ENCODE peak calls at places on chromosomes 6 and 20, in eight cellular contexts. N is PC-9, J is choroid plexus epithelial cell, S is BJ, P is esophagus squamous epithelium, B is cardiac muscle cell, K is stomach, U is GM20000. C is an unnamed sample.
A peak's percentile ranks its signal among the peaks of the same experiment; 100 is the strongest.

GRCh38 chr6:149884215-149884614 is 13.7 kb downstream of the RAET1E start:
- DNase-seq in U (no peak), J (peak; percentile 65), P (no peak), B (no peak), N (no peak), K (peak; percentile 55), S (no peak), C (no peak)

GRCh38 chr20:25325073-25325472 is 65.6 kb downstream of the ABHD12 start:
- DNase-seq in B (no peak), P (no peak), N (no peak), K (no peak), S (no peak), J (no peak), U (no peak), C (no peak)

GRCh38 chr20:37327748-37328147 is 18.2 kb upstream of the SRC start:
- DNase-seq in K (peak; percentile 47), S (peak; percentile 40), U (no peak), P (no peak), N (no peak), J (no peak), B (no peak), C (no peak)

GRCh38 chr6:139855741-139856206 is 481.3 kb upstream of the CITED2 start:
- DNase-seq in P (no peak), U (no peak), N (no peak), B (no peak), S (peak; percentile 52), J (peak; percentile 52), K (no peak), C (no peak)

GRCh38 chr6:122069933-122070332 is 329.5 kb upstream of the HSF2 start:
- DNase-seq in U (no peak), K (no peak), P (no peak), N (no peak), B (no peak), J (no peak), S (no peak), C (no peak)

GRCh38 chr20:16864069-16864468 is 115.9 kb downstream of the OTOR start:
- DNase-seq in J (no peak), S (no peak), N (no peak), P (no peak), B (no peak), K (no peak), U (no peak), C (no peak)

GRCh38 chr20:4962257-4962855 is 39.0 kb downstream of the SLC23A2 start:
- DNase-seq in S (no peak), N (no peak), K (no peak), J (no peak), B (no peak), U (no peak), P (no peak), C (no peak)

GRCh38 chr6:149463781-149464180 is 21.0 kb downstream of the ZC3H12D start:
- DNase-seq in J (peak; percentile 62), U (no peak), N (no peak), S (no peak), K (no peak), P (no peak), B (no peak), C (no peak)

GRCh38 chr6:36724514-36725385 is 27.1 kb downstream of the RAB44 start:
- DNase-seq in N (peak; percentile 67), P (no peak), J (peak; percentile 78), K (peak; percentile 89), B (peak; percentile 79), U (peak; percentile 77), S (no peak), C (peak; percentile 78)

GRCh38 chr6:166156942-166157341 is 10.7 kb downstream of the TBXT start:
- DNase-seq in N (no peak), K (no peak), J (peak; percentile 31), S (no peak), B (no peak), P (no peak), U (no peak), C (no peak)

GRCh38 chr6:37784585-37784967 is 35.0 kb upstream of the ZFAND3 start:
- DNase-seq in S (no peak), U (no peak), N (no peak), J (no peak), K (no peak), P (no peak), B (no peak), C (no peak)

GRCh38 chr6:138036955-138037592 is 70.1 kb downstream of the PERP start:
- DNase-seq in J (no peak), U (no peak), K (no peak), P (no peak), B (no peak), N (no peak), S (no peak), C (no peak)

GRCh38 chr6:139706949-139707348 is 332.5 kb upstream of the CITED2 start:
- DNase-seq in B (no peak), J (no peak), U (no peak), K (no peak), P (no peak), N (no peak), S (no peak), C (no peak)

GRCh38 chr6:168695701-168696100 is 254.7 kb downstream of the SMOC2 start:
- DNase-seq in P (no peak), J (no peak), B (no peak), K (no peak), N (no peak), S (no peak), U (no peak), C (no peak)

GRCh38 chr6:151240036-151240685 is 394 bp downstream of the AKAP12 start:
- DNase-seq in N (peak; percentile 45), S (no peak), P (no peak), J (peak; percentile 84), B (peak; percentile 90), K (peak; percentile 36), U (peak; percentile 51), C (peak; percentile 94)

GRCh38 chr6:50889492-50889891 is 70.8 kb downstream of the TFAP2B start:
- DNase-seq in K (no peak), S (no peak), J (peak; percentile 3), P (no peak), B (no peak), N (no peak), U (no peak), C (no peak)

GRCh38 chr20:11395581-11395980 is 522.1 kb upstream of the BTBD3 start:
- DNase-seq in N (no peak), K (no peak), J (peak; percentile 66), S (no peak), B (no peak), P (no peak), U (no peak), C (no peak)

GRCh38 chr6:32862725-32863124 is 8.7 kb downstream of the PSMB9 start:
- DNase-seq in J (no peak), P (no peak), K (no peak), N (no peak), U (no peak), B (no peak), S (no peak), C (no peak)

GRCh38 chr6:26187292-26187691 is 100.1 kb downstream of the HFE start:
- DNase-seq in U (no peak), N (no peak), B (no peak), K (no peak), J (no peak), S (no peak), P (no peak), C (no peak)
- TF ChIP-seq CTCF in U (no peak), N (no peak), B (no peak), K (no peak), J (no peak), S (no peak), P (no peak), C (no peak)

GRCh38 chr20:9408422-9409300 is 105.7 kb upstream of the LAMP5 start:
- DNase-seq in S (peak; percentile 24), N (no peak), P (no peak), U (no peak), J (peak; percentile 67), B (no peak), K (no peak), C (no peak)
- TF ChIP-seq CTCF in S (no peak), N (no peak), P (no peak), U (no peak), J (no peak), B (no peak), K (no peak), C (peak; percentile 61)

GRCh38 chr20:23361651-23362391 is at the start of gene GZF1:
- DNase-seq in U (peak; percentile 99), J (peak; percentile 99), S (peak; percentile 93), B (peak; percentile 99), N (peak; percentile 100), P (peak; percentile 86), K (peak; percentile 99), C (peak; percentile 99)
- TF ChIP-seq CTCF in U (no peak), J (no peak), S (peak; percentile 15), B (peak; percentile 3), N (no peak), P (peak; percentile 30), K (no peak), C (peak; percentile 6)

DNA sequence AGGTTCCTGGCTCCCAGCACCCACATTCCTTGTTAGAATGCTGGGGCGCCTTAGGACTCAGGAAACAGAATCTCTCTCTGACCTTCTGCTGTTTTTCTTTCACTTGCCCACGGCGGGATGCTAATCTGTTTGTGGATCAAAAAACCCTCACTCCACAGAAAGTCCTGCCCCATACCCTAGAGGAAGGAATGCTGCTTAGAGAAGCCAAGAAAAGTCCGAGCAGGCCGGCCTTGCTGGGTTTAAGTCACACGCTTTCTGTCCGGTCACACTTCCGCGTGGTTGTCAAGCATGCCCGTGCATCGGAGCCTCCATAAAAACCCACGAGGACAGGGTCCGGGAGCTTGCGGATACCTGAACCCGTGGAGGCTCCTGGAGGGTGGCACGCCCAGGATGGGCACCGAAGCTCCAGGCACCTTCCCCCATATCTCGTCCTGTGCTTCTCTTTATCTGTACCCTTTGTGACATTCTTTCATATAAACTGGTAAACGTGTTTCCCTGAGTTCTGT is 223.1 kb downstream of the NRN1 start:
- DNase-seq in K (no peak), U (no peak), B (no peak), P (no peak), N (no peak), J (no peak), S (no peak), C (no peak)
- TF ChIP-seq CTCF in K (no peak), U (no peak), B (no peak), P (no peak), N (no peak), J (no peak), S (no peak), C (no peak)